ENCODE peak calls at places on chromosome 22, in five cellular contexts. One of them, this sample, is unnamed.

GRCh38 chr22:26431151-26431995 is 2.3 kb downstream of the ASPHD2 start:
- DNase-seq in testis: no peak
- DNase-seq in K562: no peak
- DNase-seq in transverse colon: no peak
- DNase-seq in IMR-90: no peak
- DNase-seq in this sample: no peak

GRCh38 chr22:38614331-38615122 is 41.7 kb downstream of the FAM227A start:
- DNase-seq in testis: no peak
- DNase-seq in K562: no peak
- DNase-seq in transverse colon: no peak
- DNase-seq in IMR-90: peak; percentile 59
- DNase-seq in this sample: no peak

GRCh38 chr22:26890870-26891269 is 233.5 kb downstream of the MIAT start:
- DNase-seq in testis: no peak
- DNase-seq in K562: no peak
- DNase-seq in transverse colon: no peak
- DNase-seq in IMR-90: no peak
- DNase-seq in this sample: no peak

GRCh38 chr22:50599816-50600454 is 658 bp upstream of the MAPK8IP2 start:
- DNase-seq in testis: peak; percentile 70
- DNase-seq in K562: peak; percentile 58
- DNase-seq in transverse colon: peak; percentile 49
- DNase-seq in IMR-90: no peak
- DNase-seq in this sample: peak; percentile 53

GRCh38 chr22:47178339-47178738 is 415.9 kb downstream of the TBC1D22A start:
- DNase-seq in testis: no peak
- DNase-seq in K562: no peak
- DNase-seq in transverse colon: no peak
- DNase-seq in IMR-90: no peak
- DNase-seq in this sample: no peak

GRCh38 chr22:47835726-47836125 is 1073.3 kb downstream of the TBC1D22A start:
- DNase-seq in testis: no peak
- DNase-seq in K562: no peak
- DNase-seq in transverse colon: no peak
- DNase-seq in IMR-90: peak; percentile 6
- DNase-seq in this sample: no peak

GRCh38 chr22:46710842-46711241 is 27.2 kb downstream of the CERK start:
- DNase-seq in testis: no peak
- DNase-seq in K562: no peak
- DNase-seq in transverse colon: no peak
- DNase-seq in IMR-90: no peak
- DNase-seq in this sample: no peak

GRCh38 chr22:22009661-22010060 is 27.1 kb upstream of the TOP3B start:
- DNase-seq in testis: no peak
- DNase-seq in K562: no peak
- DNase-seq in transverse colon: no peak
- DNase-seq in IMR-90: peak; percentile 37
- DNase-seq in this sample: no peak

GRCh38 chr22:28977050-28977449 is 84.6 kb downstream of the C22orf31 start:
- DNase-seq in testis: no peak
- DNase-seq in K562: no peak
- DNase-seq in transverse colon: no peak
- DNase-seq in IMR-90: no peak
- DNase-seq in this sample: no peak

GRCh38 chr22:20787746-20788626 is 14.1 kb downstream of the SERPIND1 start:
- DNase-seq in testis: no peak
- DNase-seq in K562: no peak
- DNase-seq in transverse colon: no peak
- DNase-seq in IMR-90: no peak
- DNase-seq in this sample: peak; percentile 35

GRCh38 chr22:17795661-17796548 is 21.6 kb upstream of the BID start:
- DNase-seq in testis: no peak
- DNase-seq in K562: no peak
- DNase-seq in transverse colon: no peak
- DNase-seq in IMR-90: no peak
- DNase-seq in this sample: no peak

GRCh38 chr22:27919943-27920755 is 1.1 kb upstream of the PITPNB start:
- DNase-seq in testis: peak; percentile 42
- DNase-seq in K562: peak; percentile 37
- DNase-seq in transverse colon: no peak
- DNase-seq in IMR-90: peak; percentile 72
- DNase-seq in this sample: peak; percentile 8
- TF ChIP-seq POLR2A in testis: no peak
- TF ChIP-seq POLR2A in K562: no peak
- TF ChIP-seq POLR2A in transverse colon: no peak
- TF ChIP-seq POLR2A in IMR-90: no peak
- TF ChIP-seq POLR2A in this sample: no peak

DNA sequence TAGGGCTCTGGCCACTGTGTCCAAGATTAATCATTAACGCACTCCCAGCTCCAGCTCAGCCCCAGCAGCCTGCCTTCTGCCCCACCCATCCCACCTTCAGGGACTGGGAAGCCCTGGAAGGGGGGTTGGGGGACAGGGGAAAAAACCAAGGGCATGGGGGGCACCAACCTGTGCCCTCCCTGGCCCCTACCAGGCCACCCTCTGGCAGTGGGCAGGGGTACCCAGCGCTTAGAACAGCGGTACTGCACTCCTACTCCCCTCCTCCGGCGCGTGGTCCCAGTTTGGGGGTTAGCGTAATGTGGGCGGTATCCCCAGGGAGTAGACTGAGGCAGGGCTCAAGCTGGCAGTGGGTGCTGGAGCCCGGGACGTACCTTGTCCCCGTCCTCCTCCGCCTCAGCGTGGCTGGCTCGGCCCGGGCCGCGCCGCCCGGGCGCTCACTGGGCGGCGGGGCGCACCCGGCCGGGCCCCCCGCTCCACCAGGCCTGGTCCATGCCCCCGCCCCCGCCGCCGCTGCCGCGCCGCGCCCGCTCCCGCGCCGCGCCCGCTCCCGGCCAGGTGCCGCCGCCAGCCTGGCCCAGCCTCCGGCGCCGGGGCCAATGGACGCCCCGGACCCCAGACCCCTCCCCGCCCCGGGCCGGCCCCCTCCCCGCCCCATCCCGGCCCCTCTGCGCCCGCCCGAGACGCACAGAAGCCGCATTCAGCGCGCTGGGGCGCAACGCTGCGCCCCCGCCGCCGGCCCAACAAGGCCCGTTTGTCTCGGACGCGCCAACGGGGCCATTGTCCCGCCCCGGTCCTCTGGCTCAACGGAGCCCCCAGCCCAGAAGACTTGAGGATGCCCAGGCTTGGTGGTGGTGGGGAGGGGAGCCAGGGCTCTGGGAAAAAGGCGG is at the start of gene GAL3ST1:
- DNase-seq in testis: no peak
- DNase-seq in K562: no peak
- DNase-seq in transverse colon: peak; percentile 66
- DNase-seq in IMR-90: no peak
- DNase-seq in this sample: no peak
- H3K27ac ChIP-seq in testis: peak within 1 kb of the TSS; percentile 57
- H3K27ac ChIP-seq in K562: no peak within 1 kb of the TSS
- H3K27ac ChIP-seq in transverse colon: peak within 1 kb of the TSS; percentile 86
- H3K27ac ChIP-seq in IMR-90: peak within 1 kb of the TSS; percentile 14
- H3K27ac ChIP-seq in this sample: no peak within 1 kb of the TSS

GRCh38 chr22:30572840-30573593 is 1.4 kb downstream of the GAL3ST1 start:
- DNase-seq in testis: no peak
- DNase-seq in K562: no peak
- DNase-seq in transverse colon: peak; percentile 66
- DNase-seq in IMR-90: no peak
- DNase-seq in this sample: no peak
- TF ChIP-seq CTCF in testis: no peak
- TF ChIP-seq CTCF in K562: no peak
- TF ChIP-seq CTCF in transverse colon: no peak
- TF ChIP-seq CTCF in IMR-90: no peak
- TF ChIP-seq CTCF in this sample: no peak

DNA sequence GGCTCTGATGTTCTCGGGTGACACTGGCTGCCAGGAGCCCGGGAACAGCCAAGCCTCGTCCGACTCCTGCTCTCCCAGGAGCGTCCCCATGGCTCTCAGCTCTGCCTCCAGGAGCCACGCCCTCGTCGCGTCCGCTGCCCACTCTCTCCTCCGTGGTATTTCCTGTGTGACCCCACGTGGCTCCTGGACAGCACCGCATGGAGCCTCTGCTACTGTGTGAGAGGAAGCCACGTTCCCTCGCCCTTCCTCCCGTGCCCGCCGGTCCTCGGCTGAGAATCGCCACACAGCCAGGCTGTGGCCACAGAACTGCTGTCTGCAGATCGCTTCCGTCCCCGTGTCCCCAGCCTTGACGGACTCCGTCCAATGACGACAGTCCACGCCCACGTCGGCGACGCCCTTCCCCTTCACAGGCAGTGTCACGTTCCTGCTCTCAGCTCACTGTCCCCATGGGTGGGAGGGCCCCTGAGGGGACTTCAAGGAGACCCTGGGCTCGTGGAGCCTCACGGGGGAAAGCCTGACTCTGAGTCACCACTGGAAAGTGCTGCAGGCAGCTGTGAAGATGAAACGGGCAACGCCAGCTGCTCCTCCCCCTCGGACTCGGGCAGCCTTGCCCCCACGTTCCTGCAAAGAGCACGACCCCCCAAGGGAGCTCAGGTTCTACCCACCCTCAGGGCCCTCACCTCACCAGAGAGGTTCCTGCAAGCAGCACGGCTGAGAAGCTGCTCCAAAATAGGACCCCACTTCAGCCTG is 458.5 kb downstream of the BRD1 start:
- DNase-seq in testis: no peak
- DNase-seq in K562: peak; percentile 61
- DNase-seq in transverse colon: no peak
- DNase-seq in IMR-90: no peak
- DNase-seq in this sample: no peak
- TF ChIP-seq POLR2A in testis: no peak
- TF ChIP-seq POLR2A in K562: no peak
- TF ChIP-seq POLR2A in transverse colon: no peak
- TF ChIP-seq POLR2A in IMR-90: no peak
- TF ChIP-seq POLR2A in this sample: no peak

GRCh38 chr22:35839811-35840739 is 122.4 kb downstream of the APOL5 start:
- DNase-seq in testis: peak; percentile 89
- DNase-seq in K562: peak; percentile 92
- DNase-seq in transverse colon: peak; percentile 86
- DNase-seq in IMR-90: peak; percentile 98
- DNase-seq in this sample: peak; percentile 91

GRCh38 chr22:35842519-35842913 is 124.8 kb downstream of the APOL5 start:
- DNase-seq in testis: no peak
- DNase-seq in K562: no peak
- DNase-seq in transverse colon: no peak
- DNase-seq in IMR-90: no peak
- DNase-seq in this sample: no peak

GRCh38 chr22:35841907-35842518 is 124.3 kb downstream of the APOL5 start:
- DNase-seq in testis: no peak
- DNase-seq in K562: no peak
- DNase-seq in transverse colon: no peak
- DNase-seq in IMR-90: no peak
- DNase-seq in this sample: no peak

GRCh38 chr22:35844886-35845285 is 127.2 kb downstream of the APOL5 start:
- DNase-seq in testis: no peak
- DNase-seq in K562: no peak
- DNase-seq in transverse colon: peak; percentile 44
- DNase-seq in IMR-90: no peak
- DNase-seq in this sample: no peak

GRCh38 chr22:35842954-35843353 is 125.3 kb downstream of the APOL5 start:
- DNase-seq in testis: no peak
- DNase-seq in K562: peak; percentile 28
- DNase-seq in transverse colon: no peak
- DNase-seq in IMR-90: peak; percentile 36
- DNase-seq in this sample: peak; percentile 57
- H3K27ac ChIP-seq in testis: no peak overlapping the region
- H3K27ac ChIP-seq in K562: no peak overlapping the region
- H3K27ac ChIP-seq in transverse colon: peak overlapping the region; percentile 40
- H3K27ac ChIP-seq in IMR-90: no peak overlapping the region
- H3K27ac ChIP-seq in this sample: no peak overlapping the region

DNA sequence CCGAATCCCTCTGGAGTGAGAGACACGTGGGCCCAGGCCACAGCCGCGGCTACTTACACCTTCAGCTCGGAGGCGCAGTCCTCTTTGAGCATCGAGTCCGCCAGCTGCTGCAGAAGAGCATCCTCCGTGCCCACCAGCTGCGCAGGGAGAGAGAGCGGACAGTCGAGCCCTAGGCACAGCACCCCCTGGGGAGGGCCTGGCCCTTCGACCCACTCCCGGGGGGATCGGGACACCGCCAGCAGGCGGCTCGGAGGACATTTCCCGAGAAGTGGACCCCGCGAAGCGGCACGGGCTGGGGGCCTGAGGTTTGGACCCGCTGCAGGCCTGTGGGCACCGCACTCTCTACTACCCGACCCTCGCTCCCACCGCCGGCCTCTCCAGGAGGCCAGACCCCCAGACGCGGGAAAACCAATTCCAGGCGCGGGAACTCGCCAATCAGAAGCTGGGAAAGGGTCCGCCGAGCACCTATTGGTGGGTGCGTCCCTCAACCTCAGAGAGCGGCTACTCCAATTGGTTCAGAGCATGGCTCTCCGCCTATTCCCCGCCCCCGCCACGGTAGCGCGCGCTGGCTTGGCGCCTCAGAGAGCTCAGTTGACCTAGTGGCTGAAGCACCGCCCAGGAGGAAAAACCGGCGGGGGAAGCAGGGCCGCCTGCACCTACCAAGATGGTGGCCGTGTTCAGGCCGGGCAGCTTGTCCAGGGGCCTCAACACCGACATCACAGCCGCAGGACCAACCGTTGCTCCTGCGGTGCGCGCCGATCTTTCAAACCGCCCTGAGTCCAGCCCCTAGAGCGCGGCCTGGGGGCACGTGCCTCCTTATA is at the start of gene CENPM:
- DNase-seq in testis: peak; percentile 96
- DNase-seq in K562: peak; percentile 95
- DNase-seq in transverse colon: peak; percentile 93
- DNase-seq in IMR-90: peak; percentile 91
- DNase-seq in this sample: peak; percentile 94
- TF ChIP-seq CTCF in testis: no peak
- TF ChIP-seq CTCF in K562: no peak
- TF ChIP-seq CTCF in transverse colon: peak; percentile 12
- TF ChIP-seq CTCF in IMR-90: no peak
- TF ChIP-seq CTCF in this sample: no peak

This sample was measured in thyroid gland.